ENCODE peak calls at places on chromosomes 4 and X, in six cellular contexts. R is H54; M is effector memory CD8-positive, alpha-beta T cell; E is CD4-positive, alpha-beta T cell; D is small intestine; Y is cardiac fibroblast. W is an unnamed sample.

GRCh38 chr4:94912606-94913005 is 154.9 kb downstream of the BMPR1B start:
- DNase-seq in R (no peak), M (no peak), E (no peak), D (no peak), Y (no peak), W (no peak)

GRCh38 chr4:56768772-56769171 is 52.7 kb downstream of the SPINK2 start:
- DNase-seq in R (no peak), M (no peak), E (no peak), D (peak; percentile 95), Y (no peak), W (no peak)

GRCh38 chr4:186726440-186727148 is 2.9 kb upstream of the FAT1 start:
- DNase-seq in R (peak; percentile 41), M (no peak), E (no peak), D (peak; percentile 86), Y (peak; percentile 76), W (no peak)

GRCh38 chr4:77599378-77599777 is 6.2 kb upstream of the CXCL13 start:
- DNase-seq in R (no peak), M (no peak), E (no peak), D (peak; percentile 63), Y (peak; percentile 62), W (no peak)

GRCh38 chr4:94528792-94529451 is 77.2 kb downstream of the PDLIM5 start:
- DNase-seq in R (no peak), M (no peak), E (no peak), D (no peak), Y (no peak), W (no peak)

GRCh38 chrX:129445436-129445835 is 77.9 kb downstream of the SMARCA1 start:
- DNase-seq in R (no peak), M (no peak), E (no peak), D (no peak), Y (no peak), W (no peak)

GRCh38 chrX:147403075-147403474 is 508.6 kb upstream of the FMR1 start:
- DNase-seq in R (no peak), M (no peak), E (no peak), D (no peak), Y (no peak), W (no peak)

GRCh38 chr4:110869862-110870577 is 247.1 kb upstream of the PITX2 start:
- DNase-seq in R (no peak), M (no peak), E (no peak), D (peak; percentile 23), Y (peak; percentile 20), W (no peak)

GRCh38 chr4:71209161-71209560 is 129.7 kb upstream of the SLC4A4 start:
- DNase-seq in R (no peak), M (no peak), E (no peak), D (no peak), Y (peak; percentile 78), W (no peak)

GRCh38 chr4:6333301-6334202 is 63.9 kb downstream of the WFS1 start:
- DNase-seq in R (no peak), M (no peak), E (no peak), D (no peak), Y (peak; percentile 39), W (no peak)

GRCh38 chr4:81359207-81359606 is 112.5 kb downstream of the RASGEF1B start:
- DNase-seq in R (no peak), M (no peak), E (no peak), D (no peak), Y (peak; percentile 40), W (no peak)

GRCh38 chr4:98046665-98047064 is 96.6 kb downstream of the STPG2 start:
- DNase-seq in R (no peak), M (no peak), E (no peak), D (no peak), Y (no peak), W (no peak)

GRCh38 chr4:2303686-2304320 is 41.9 kb upstream of the MXD4 start:
- DNase-seq in R (no peak), M (no peak), E (no peak), D (peak; percentile 48), Y (no peak), W (no peak)

GRCh38 chr4:128228021-128228571 is 59.5 kb downstream of the PGRMC2 start:
- DNase-seq in R (no peak), M (no peak), E (no peak), D (peak; percentile 5), Y (no peak), W (no peak)

GRCh38 chr4:75490155-75490554 is 24.0 kb downstream of the RCHY1 start:
- DNase-seq in R (no peak), M (no peak), E (no peak), D (no peak), Y (peak; percentile 62), W (no peak)

GRCh38 chr4:32700838-32701237 is 1980.7 kb downstream of the PCDH7 start:
- DNase-seq in R (no peak), M (no peak), E (no peak), D (no peak), Y (no peak), W (no peak)

GRCh38 chr4:6516762-6517161 is 44.3 kb upstream of the PPP2R2C start:
- DNase-seq in R (no peak), M (no peak), E (no peak), D (no peak), Y (no peak), W (no peak)